ENCODE peak calls at places on chromosome 1, in seven cellular contexts. D, F, Y, B, U, N and I are unnamed samples.

GRCh38 chr1:212628056-212628455 is 19.5 kb downstream of the ATF3 start:
- DNase-seq in D (no peak), F (no peak), Y (no peak), B (no peak), U (no peak), N (no peak), I (no peak)

GRCh38 chr1:76106719-76107235 is 32.2 kb downstream of the ST6GALNAC3 start:
- DNase-seq in D (no peak), F (no peak), Y (no peak), B (no peak), U (no peak), N (no peak), I (no peak)

GRCh38 chr1:236334893-236335545 is 53.3 kb upstream of the ERO1B start:
- DNase-seq in D (no peak), F (peak), Y (no peak), B (no peak), U (no peak), N (no peak), I (no peak)

GRCh38 chr1:112702067-112702395 is 4.9 kb downstream of the RHOC start:
- DNase-seq in D (no peak), F (no peak), Y (no peak), B (no peak), U (no peak), N (no peak), I (no peak)

GRCh38 chr1:227004796-227005195 is 64.7 kb downstream of the COQ8A start:
- DNase-seq in D (no peak), F (no peak), Y (no peak), B (no peak), U (no peak), N (no peak), I (no peak)

GRCh38 chr1:76268341-76268740 is 193.8 kb downstream of the ST6GALNAC3 start:
- DNase-seq in D (no peak), F (no peak), Y (no peak), B (no peak), U (no peak), N (no peak), I (no peak)

GRCh38 chr1:212432706-212433576 is at the start of gene NENF:
- DNase-seq in D (peak), F (peak), Y (peak), B (peak), U (peak), N (peak), I (peak)

GRCh38 chr1:16237343-16237830 is 404 bp upstream of the CPLANE2 start:
- DNase-seq in D (no peak), F (no peak), Y (no peak), B (no peak), U (no peak), N (no peak), I (no peak)

GRCh38 chr1:183543619-183544204 is 46.5 kb downstream of the NCF2 start:
- DNase-seq in D (no peak), F (peak), Y (no peak), B (no peak), U (peak), N (no peak), I (peak)

GRCh38 chr1:27318596-27318995 is 3.4 kb upstream of the TMEM222 start:
- DNase-seq in D (no peak), F (no peak), Y (no peak), B (no peak), U (no peak), N (no peak), I (no peak)

GRCh38 chr1:156816561-156817328 is at the start of gene SH2D2A:
- DNase-seq in D (no peak), F (peak), Y (no peak), B (no peak), U (no peak), N (no peak), I (no peak)

GRCh38 chr1:181417915-181418314 is 65.4 kb upstream of the CACNA1E start:
- DNase-seq in D (no peak), F (no peak), Y (no peak), B (no peak), U (no peak), N (no peak), I (no peak)